ENCODE peak calls at places on chromosomes 12 and 14, in nine cellular contexts. N is astrocyte of the cerebellum, K is HCEC 1CT, V is D341Med, L is suprapubic skin, X is GM19239, I is GM12865, H is SW480, Y is AG20443. O is an unnamed sample.

GRCh38 chr12:40152783-40153383 is 47.0 kb upstream of the SLC2A13 start:
- DNase-seq in N (peak), X (no peak), L (no peak), K (peak), I (peak), Y (peak), V (peak), H (peak), O (peak)

GRCh38 chr12:77746108-77746507 is 84.6 kb upstream of the NAV3 start:
- DNase-seq in H (peak), Y (no peak), K (no peak), I (peak), X (peak), L (no peak), N (no peak), V (no peak), O (no peak)

GRCh38 chr12:4997939-4998338 is 45.7 kb upstream of the KCNA5 start:
- DNase-seq in X (no peak), V (no peak), N (peak), L (peak), I (no peak), H (peak), K (peak), Y (peak), O (no peak)

GRCh38 chr14:100049220-100049619 is 16.0 kb upstream of the EVL start:
- DNase-seq in K (peak), H (no peak), Y (peak), X (no peak), I (no peak), V (no peak), L (no peak), N (no peak), O (no peak)

GRCh38 chr12:28060901-28061300 is 88.4 kb upstream of the PTHLH start:
- DNase-seq in X (no peak), L (no peak), K (no peak), V (no peak), Y (no peak), I (no peak), H (no peak), N (no peak), O (no peak)

GRCh38 chr12:130775953-130776856 is 60.1 kb upstream of the RIMBP2 start:
- DNase-seq in I (no peak), V (no peak), H (peak), N (peak), L (no peak), X (no peak), Y (peak), K (peak), O (peak)

GRCh38 chr14:101200650-101201516 is 297.4 kb upstream of the RTL1 start:
- DNase-seq in I (no peak), K (no peak), X (no peak), V (peak), N (no peak), H (no peak), L (no peak), Y (no peak), O (no peak)

GRCh38 chr12:109277899-109278762 is 31.0 kb downstream of the FOXN4 start:
- DNase-seq in I (no peak), X (no peak), K (peak), L (no peak), Y (peak), V (no peak), H (no peak), N (no peak), O (no peak)

GRCh38 chr12:49832836-49833421 is 4.7 kb upstream of the NCKAP5L start:
- DNase-seq in V (no peak), H (peak), N (no peak), L (no peak), I (no peak), Y (peak), K (peak), X (no peak), O (no peak)

O was measured in nephron progenitor cell.